ENCODE peak calls at places on chromosomes 6 and 20, in eight cellular contexts. One of them, this sample, is unnamed.

GRCh38 chr6:13914346-13914745 is 10.4 kb upstream of the RNF182 start:
- DNase-seq in non-pigmented ciliary epithelial cell: no peak
- DNase-seq in GM04504: no peak
- DNase-seq in activated T-cell treated with anti-CD3 and anti-CD28 coated beads for 1 hour: no peak
- DNase-seq in posterior vena cava: no peak
- DNase-seq in effector CD4-positive, alpha-beta T cell: no peak
- DNase-seq in NT2/D1: no peak
- DNase-seq in bronchial epithelial cell: no peak
- DNase-seq in this sample: no peak

GRCh38 chr6:113495521-113495920 is 361.6 kb upstream of the MARCKS start:
- DNase-seq in non-pigmented ciliary epithelial cell: peak
- DNase-seq in GM04504: peak
- DNase-seq in activated T-cell treated with anti-CD3 and anti-CD28 coated beads for 1 hour: no peak
- DNase-seq in posterior vena cava: no peak
- DNase-seq in effector CD4-positive, alpha-beta T cell: no peak
- DNase-seq in NT2/D1: no peak
- DNase-seq in bronchial epithelial cell: peak
- DNase-seq in this sample: no peak

GRCh38 chr20:57467742-57468141 is 57.2 kb downstream of the CTCFL start:
- DNase-seq in non-pigmented ciliary epithelial cell: no peak
- DNase-seq in GM04504: no peak
- DNase-seq in activated T-cell treated with anti-CD3 and anti-CD28 coated beads for 1 hour: no peak
- DNase-seq in posterior vena cava: peak
- DNase-seq in effector CD4-positive, alpha-beta T cell: no peak
- DNase-seq in NT2/D1: no peak
- DNase-seq in bronchial epithelial cell: no peak
- DNase-seq in this sample: no peak

GRCh38 chr6:36053878-36054277 is 26.3 kb downstream of the MAPK14 start:
- DNase-seq in non-pigmented ciliary epithelial cell: no peak
- DNase-seq in GM04504: no peak
- DNase-seq in activated T-cell treated with anti-CD3 and anti-CD28 coated beads for 1 hour: no peak
- DNase-seq in posterior vena cava: no peak
- DNase-seq in effector CD4-positive, alpha-beta T cell: no peak
- DNase-seq in NT2/D1: no peak
- DNase-seq in bronchial epithelial cell: no peak
- DNase-seq in this sample: no peak

GRCh38 chr6:155883741-155884140 is 428.1 kb upstream of the NOX3 start:
- DNase-seq in non-pigmented ciliary epithelial cell: no peak
- DNase-seq in GM04504: no peak
- DNase-seq in activated T-cell treated with anti-CD3 and anti-CD28 coated beads for 1 hour: no peak
- DNase-seq in posterior vena cava: no peak
- DNase-seq in effector CD4-positive, alpha-beta T cell: no peak
- DNase-seq in NT2/D1: no peak
- DNase-seq in bronchial epithelial cell: peak
- DNase-seq in this sample: no peak

GRCh38 chr6:69339163-69339550 is 457.7 kb downstream of the LMBRD1 start:
- DNase-seq in non-pigmented ciliary epithelial cell: no peak
- DNase-seq in GM04504: no peak
- DNase-seq in activated T-cell treated with anti-CD3 and anti-CD28 coated beads for 1 hour: no peak
- DNase-seq in posterior vena cava: no peak
- DNase-seq in effector CD4-positive, alpha-beta T cell: no peak
- DNase-seq in NT2/D1: no peak
- DNase-seq in bronchial epithelial cell: no peak
- DNase-seq in this sample: no peak

GRCh38 chr20:61656198-61656597 is 404.1 kb downstream of the CDH4 start:
- DNase-seq in non-pigmented ciliary epithelial cell: no peak
- DNase-seq in GM04504: no peak
- DNase-seq in activated T-cell treated with anti-CD3 and anti-CD28 coated beads for 1 hour: no peak
- DNase-seq in posterior vena cava: no peak
- DNase-seq in effector CD4-positive, alpha-beta T cell: no peak
- DNase-seq in NT2/D1: no peak
- DNase-seq in bronchial epithelial cell: no peak
- DNase-seq in this sample: no peak

GRCh38 chr20:37564388-37565133 is 36.9 kb upstream of the BLCAP start:
- DNase-seq in non-pigmented ciliary epithelial cell: no peak
- DNase-seq in GM04504: peak
- DNase-seq in activated T-cell treated with anti-CD3 and anti-CD28 coated beads for 1 hour: peak
- DNase-seq in posterior vena cava: peak
- DNase-seq in effector CD4-positive, alpha-beta T cell: peak
- DNase-seq in NT2/D1: peak
- DNase-seq in bronchial epithelial cell: no peak
- DNase-seq in this sample: no peak

GRCh38 chr20:33945391-33946079 is 48.2 kb upstream of the RALY start:
- DNase-seq in non-pigmented ciliary epithelial cell: peak
- DNase-seq in GM04504: peak
- DNase-seq in activated T-cell treated with anti-CD3 and anti-CD28 coated beads for 1 hour: no peak
- DNase-seq in posterior vena cava: no peak
- DNase-seq in effector CD4-positive, alpha-beta T cell: no peak
- DNase-seq in NT2/D1: no peak
- DNase-seq in bronchial epithelial cell: peak
- DNase-seq in this sample: no peak

GRCh38 chr6:27161946-27162603 is 85.4 kb upstream of the PRSS16 start:
- DNase-seq in non-pigmented ciliary epithelial cell: no peak
- DNase-seq in GM04504: no peak
- DNase-seq in activated T-cell treated with anti-CD3 and anti-CD28 coated beads for 1 hour: no peak
- DNase-seq in posterior vena cava: no peak
- DNase-seq in effector CD4-positive, alpha-beta T cell: no peak
- DNase-seq in NT2/D1: no peak
- DNase-seq in bronchial epithelial cell: peak
- DNase-seq in this sample: peak

GRCh38 chr6:106591111-106591825 is 38.0 kb downstream of the RTN4IP1 start:
- DNase-seq in non-pigmented ciliary epithelial cell: peak
- DNase-seq in GM04504: peak
- DNase-seq in activated T-cell treated with anti-CD3 and anti-CD28 coated beads for 1 hour: no peak
- DNase-seq in posterior vena cava: no peak
- DNase-seq in effector CD4-positive, alpha-beta T cell: no peak
- DNase-seq in NT2/D1: no peak
- DNase-seq in bronchial epithelial cell: peak
- DNase-seq in this sample: no peak

This sample was measured in CD8-positive, alpha-beta T cell.